ENCODE peak calls at places on chromosomes 1 and 21, in five cellular contexts. H is fibroblast of pulmonary artery, X is mammary epithelial cell, Z is H1, P is heart right ventricle. O is an unnamed sample.

GRCh38 chr1:37667023-37667769 is 25.1 kb upstream of the CDCA8 start:
- DNase-seq in H (no peak), X (no peak), Z (no peak), P (no peak), O (no peak)

GRCh38 chr1:185595835-185596667 is 138.1 kb upstream of the HMCN1 start:
- DNase-seq in H (peak), X (peak), Z (peak), P (peak), O (peak)

GRCh38 chr1:45557422-45557944 is 6.9 kb downstream of the AKR1A1 start:
- DNase-seq in H (no peak), X (peak), Z (no peak), P (no peak), O (no peak)

GRCh38 chr1:193019442-193020026 is 39.6 kb downstream of the UCHL5 start:
- DNase-seq in H (peak), X (peak), Z (no peak), P (peak), O (no peak)

GRCh38 chr1:159991513-159991912 is 37.5 kb upstream of the SLAMF9 start:
- DNase-seq in H (peak), X (no peak), Z (peak), P (no peak), O (no peak)

GRCh38 chr1:58966103-58966916 is 182.5 kb upstream of the JUN start:
- DNase-seq in H (no peak), X (no peak), Z (no peak), P (no peak), O (no peak)

GRCh38 chr1:57576750-57577149 is 152.9 kb upstream of the DAB1 start:
- DNase-seq in H (no peak), X (no peak), Z (no peak), P (no peak), O (no peak)

GRCh38 chr21:16742116-16742515 is 770.7 kb upstream of the CXADR start:
- DNase-seq in H (peak), X (no peak), Z (no peak), P (peak), O (no peak)

GRCh38 chr21:41764558-41765392 is 2.1 kb downstream of the RIPK4 start:
- DNase-seq in H (no peak), X (peak), Z (no peak), P (no peak), O (no peak)

GRCh38 chr1:102630041-102630440 is 478.3 kb downstream of the COL11A1 start:
- DNase-seq in H (no peak), X (peak), Z (no peak), P (no peak), O (no peak)

GRCh38 chr1:234998174-234998741 is 130.4 kb downstream of the TOMM20 start:
- DNase-seq in H (peak), X (peak), Z (no peak), P (peak), O (no peak)

GRCh38 chr1:94701796-94702439 is 118.2 kb upstream of the SLC44A3 start:
- DNase-seq in H (no peak), X (no peak), Z (no peak), P (no peak), O (no peak)

GRCh38 chr21:42638266-42638863 is 15.1 kb upstream of the PDE9A start:
- DNase-seq in H (no peak), X (no peak), Z (no peak), P (no peak), O (no peak)

GRCh38 chr1:217048104-217048707 is 325.0 kb upstream of the ESRRG start:
- DNase-seq in H (peak), X (no peak), Z (peak), P (no peak), O (no peak)
- TF ChIP-seq CTCF in H (peak), X (peak), Z (peak), P (no peak), O (peak)

DNA sequence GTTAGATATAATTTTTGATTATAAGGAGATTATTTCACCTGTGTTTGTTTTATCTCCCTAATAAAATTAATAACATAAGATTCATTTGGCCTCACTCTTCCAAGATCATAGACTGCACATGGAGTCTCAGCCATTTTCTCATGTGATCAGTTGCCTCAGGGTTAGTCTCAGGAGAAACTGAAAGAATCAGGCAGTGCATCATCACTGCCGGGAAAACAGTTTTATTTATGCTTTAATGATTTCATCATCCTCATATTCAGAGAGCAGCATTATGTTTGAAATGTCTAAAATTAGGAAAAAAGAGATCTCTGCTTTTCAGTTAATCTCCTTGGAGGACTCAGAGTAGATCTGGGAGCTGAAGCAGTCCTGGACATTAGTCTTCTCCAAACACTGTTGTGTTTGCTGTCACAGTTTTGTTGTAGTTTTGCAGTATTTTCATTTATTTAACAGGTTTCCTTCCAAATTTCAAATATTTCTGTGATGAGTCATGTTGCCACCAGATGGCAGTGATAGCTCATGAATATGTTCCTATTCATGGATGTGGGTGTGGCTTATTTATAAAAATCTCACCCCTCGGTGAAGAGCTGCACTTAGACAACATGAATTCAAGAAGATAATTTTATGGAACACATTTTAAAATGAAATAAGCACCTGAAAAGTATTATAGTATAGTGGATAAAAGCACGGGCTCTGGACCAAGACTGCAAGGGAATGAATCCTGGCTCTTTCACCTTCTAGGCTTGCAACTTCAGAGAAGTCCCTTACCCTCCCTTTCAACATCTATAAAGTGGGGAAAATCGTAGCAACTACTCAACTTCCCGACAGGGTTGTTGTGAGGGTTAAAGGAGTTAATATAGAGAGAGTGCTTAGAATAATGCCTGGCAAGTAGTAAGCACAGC is 31.2 kb downstream of the CHD1L start:
- DNase-seq in H (peak), X (peak), Z (no peak), P (peak), O (no peak)
- TF ChIP-seq CTCF in H (peak), X (peak), Z (peak), P (peak), O (peak)

GRCh38 chr1:66468712-66469111 is 65.2 kb upstream of the SGIP1 start:
- DNase-seq in H (no peak), X (no peak), Z (no peak), P (no peak), O (no peak)

GRCh38 chr1:66460776-66461175 is 73.2 kb upstream of the SGIP1 start:
- DNase-seq in H (no peak), X (peak), Z (no peak), P (no peak), O (no peak)

GRCh38 chr1:66464356-66464755 is 69.6 kb upstream of the SGIP1 start:
- DNase-seq in H (no peak), X (no peak), Z (no peak), P (no peak), O (no peak)

GRCh38 chr1:66464802-66465201 is 69.2 kb upstream of the SGIP1 start:
- DNase-seq in H (peak), X (peak), Z (no peak), P (no peak), O (no peak)
- TF ChIP-seq CTCF in H (no peak), X (no peak), Z (no peak), P (no peak), O (no peak)

DNA sequence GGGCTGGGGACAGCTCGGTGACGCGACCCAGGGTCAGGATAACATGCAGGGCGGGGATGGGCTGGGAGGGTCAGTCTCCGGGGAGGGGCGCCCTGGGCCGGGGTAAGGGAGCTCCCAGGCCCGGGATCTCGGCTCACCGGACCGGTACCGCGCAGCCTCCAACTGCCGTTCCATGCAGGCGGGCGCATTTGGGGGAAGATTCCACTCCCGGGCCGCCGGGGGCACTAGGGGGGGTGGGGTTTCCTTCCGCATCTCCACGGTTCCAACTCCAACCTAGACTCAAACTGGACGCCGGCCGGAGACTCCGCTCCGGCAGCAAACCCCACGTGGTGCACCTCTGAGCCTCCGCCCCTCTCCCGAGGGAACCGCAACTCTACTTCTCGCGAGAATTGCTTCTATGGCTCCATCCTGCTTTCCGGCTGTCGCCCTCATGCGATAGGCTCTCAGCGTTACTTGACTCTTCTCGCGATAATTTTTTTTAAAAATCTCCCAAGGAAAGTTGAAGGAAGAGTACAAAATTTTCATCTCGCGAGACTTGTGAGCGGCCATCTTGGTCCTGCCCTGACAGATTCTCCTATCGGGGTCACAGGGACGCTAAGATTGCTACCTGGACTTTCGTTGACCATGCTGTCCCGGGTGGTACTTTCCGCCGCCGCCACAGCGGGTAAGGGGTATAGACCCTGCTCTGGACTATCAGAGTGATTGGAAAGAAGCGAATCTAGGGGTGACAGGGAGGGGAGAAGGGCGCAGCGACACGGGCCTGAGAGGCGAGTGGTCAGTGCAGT is at the start of the genes ATP5PB and WDR77:
- DNase-seq in H (peak), X (peak), Z (peak), P (peak), O (peak)
- TF ChIP-seq CTCF in H (no peak), X (no peak), Z (no peak), P (no peak), O (no peak)

O was measured in D721Med.